ENCODE peak calls at places on chromosomes 16 and 17, in nine cellular contexts. One of them, this sample, is unnamed.

GRCh38 chr16:57577691-57578224 is 35.3 kb downstream of the ADGRG5 start:
- DNase-seq in epithelial cell of esophagus: no peak
- DNase-seq in H7: no peak
- DNase-seq in left ventricle myocardium inferior: no peak
- DNase-seq in RWPE1: no peak
- DNase-seq in neural crest cell: no peak
- DNase-seq in body of pancreas: no peak
- DNase-seq in left cardiac atrium: no peak
- DNase-seq in effector memory CD4-positive, alpha-beta T cell: no peak
- DNase-seq in this sample: no peak

GRCh38 chr16:48542966-48543365 is 67.0 kb downstream of the N4BP1 start:
- DNase-seq in left cardiac atrium: no peak
- DNase-seq in epithelial cell of esophagus: no peak
- DNase-seq in neural crest cell: no peak
- DNase-seq in body of pancreas: no peak
- DNase-seq in left ventricle myocardium inferior: no peak
- DNase-seq in effector memory CD4-positive, alpha-beta T cell: no peak
- DNase-seq in RWPE1: no peak
- DNase-seq in H7: no peak
- DNase-seq in this sample: no peak

GRCh38 chr16:9297437-9298113 is 206.1 kb downstream of the HAPSTR1 start:
- DNase-seq in body of pancreas: peak
- DNase-seq in epithelial cell of esophagus: no peak
- DNase-seq in neural crest cell: peak
- DNase-seq in effector memory CD4-positive, alpha-beta T cell: no peak
- DNase-seq in left cardiac atrium: peak
- DNase-seq in left ventricle myocardium inferior: no peak
- DNase-seq in RWPE1: no peak
- DNase-seq in H7: peak
- DNase-seq in this sample: no peak

GRCh38 chr17:43599835-43600234 is 53.7 kb upstream of the ETV4 start:
- DNase-seq in H7: no peak
- DNase-seq in left ventricle myocardium inferior: no peak
- DNase-seq in epithelial cell of esophagus: peak
- DNase-seq in body of pancreas: no peak
- DNase-seq in neural crest cell: no peak
- DNase-seq in effector memory CD4-positive, alpha-beta T cell: no peak
- DNase-seq in RWPE1: peak
- DNase-seq in left cardiac atrium: no peak
- DNase-seq in this sample: no peak

GRCh38 chr17:65371702-65372101 is 189.7 kb downstream of the AXIN2 start:
- DNase-seq in effector memory CD4-positive, alpha-beta T cell: no peak
- DNase-seq in epithelial cell of esophagus: no peak
- DNase-seq in H7: no peak
- DNase-seq in left ventricle myocardium inferior: peak
- DNase-seq in left cardiac atrium: no peak
- DNase-seq in neural crest cell: no peak
- DNase-seq in body of pancreas: peak
- DNase-seq in RWPE1: no peak
- DNase-seq in this sample: no peak

GRCh38 chr17:42568341-42569111 is 1.6 kb downstream of the MLX start:
- DNase-seq in body of pancreas: no peak
- DNase-seq in H7: peak
- DNase-seq in left ventricle myocardium inferior: no peak
- DNase-seq in left cardiac atrium: no peak
- DNase-seq in effector memory CD4-positive, alpha-beta T cell: no peak
- DNase-seq in RWPE1: no peak
- DNase-seq in epithelial cell of esophagus: no peak
- DNase-seq in neural crest cell: no peak
- DNase-seq in this sample: no peak

GRCh38 chr17:36148559-36149295 is 27.7 kb downstream of the TBC1D3B start:
- DNase-seq in neural crest cell: peak
- DNase-seq in epithelial cell of esophagus: peak
- DNase-seq in RWPE1: peak
- DNase-seq in left ventricle myocardium inferior: peak
- DNase-seq in H7: peak
- DNase-seq in body of pancreas: peak
- DNase-seq in left cardiac atrium: peak
- DNase-seq in effector memory CD4-positive, alpha-beta T cell: peak
- DNase-seq in this sample: no peak

GRCh38 chr16:27222499-27223225 is 19.3 kb downstream of the KDM8 start:
- DNase-seq in epithelial cell of esophagus: no peak
- DNase-seq in effector memory CD4-positive, alpha-beta T cell: no peak
- DNase-seq in H7: no peak
- DNase-seq in neural crest cell: no peak
- DNase-seq in left cardiac atrium: peak
- DNase-seq in left ventricle myocardium inferior: peak
- DNase-seq in RWPE1: no peak
- DNase-seq in body of pancreas: peak
- DNase-seq in this sample: no peak

GRCh38 chr17:43169561-43170139 is 1.4 kb upstream of the NBR1 start:
- DNase-seq in left cardiac atrium: peak
- DNase-seq in neural crest cell: no peak
- DNase-seq in body of pancreas: peak
- DNase-seq in H7: peak
- DNase-seq in left ventricle myocardium inferior: peak
- DNase-seq in RWPE1: peak
- DNase-seq in epithelial cell of esophagus: peak
- DNase-seq in effector memory CD4-positive, alpha-beta T cell: no peak
- DNase-seq in this sample: peak

GRCh38 chr16:3101841-3102470 is 2.9 kb upstream of the ZSCAN10 start:
- DNase-seq in body of pancreas: no peak
- DNase-seq in epithelial cell of esophagus: no peak
- DNase-seq in left ventricle myocardium inferior: peak
- DNase-seq in RWPE1: no peak
- DNase-seq in neural crest cell: no peak
- DNase-seq in H7: peak
- DNase-seq in left cardiac atrium: peak
- DNase-seq in effector memory CD4-positive, alpha-beta T cell: no peak
- DNase-seq in this sample: no peak

GRCh38 chr16:48561960-48562393 is 48.0 kb downstream of the N4BP1 start:
- DNase-seq in left cardiac atrium: no peak
- DNase-seq in H7: no peak
- DNase-seq in RWPE1: no peak
- DNase-seq in body of pancreas: no peak
- DNase-seq in neural crest cell: no peak
- DNase-seq in epithelial cell of esophagus: no peak
- DNase-seq in effector memory CD4-positive, alpha-beta T cell: no peak
- DNase-seq in left ventricle myocardium inferior: no peak
- DNase-seq in this sample: no peak

GRCh38 chr17:71276071-71276470 is 844.7 kb upstream of the SOX9 start:
- DNase-seq in left cardiac atrium: no peak
- DNase-seq in effector memory CD4-positive, alpha-beta T cell: no peak
- DNase-seq in H7: no peak
- DNase-seq in RWPE1: no peak
- DNase-seq in neural crest cell: no peak
- DNase-seq in left ventricle myocardium inferior: no peak
- DNase-seq in epithelial cell of esophagus: peak
- DNase-seq in body of pancreas: no peak
- DNase-seq in this sample: no peak

GRCh38 chr16:67432491-67432890 is 1.6 kb downstream of the HSD11B2 start:
- DNase-seq in RWPE1: no peak
- DNase-seq in body of pancreas: no peak
- DNase-seq in effector memory CD4-positive, alpha-beta T cell: no peak
- DNase-seq in neural crest cell: no peak
- DNase-seq in left cardiac atrium: no peak
- DNase-seq in left ventricle myocardium inferior: no peak
- DNase-seq in H7: peak
- DNase-seq in epithelial cell of esophagus: no peak
- DNase-seq in this sample: no peak

GRCh38 chr16:67170948-67171649 is 761 bp downstream of the NOL3 start:
- DNase-seq in left cardiac atrium: no peak
- DNase-seq in effector memory CD4-positive, alpha-beta T cell: no peak
- DNase-seq in RWPE1: no peak
- DNase-seq in left ventricle myocardium inferior: no peak
- DNase-seq in body of pancreas: no peak
- DNase-seq in H7: no peak
- DNase-seq in neural crest cell: no peak
- DNase-seq in epithelial cell of esophagus: no peak
- DNase-seq in this sample: no peak

GRCh38 chr16:66364117-66364958 is 2.2 kb upstream of the CDH5 start:
- DNase-seq in epithelial cell of esophagus: peak
- DNase-seq in left ventricle myocardium inferior: peak
- DNase-seq in left cardiac atrium: peak
- DNase-seq in effector memory CD4-positive, alpha-beta T cell: no peak
- DNase-seq in body of pancreas: peak
- DNase-seq in H7: peak
- DNase-seq in neural crest cell: no peak
- DNase-seq in RWPE1: no peak
- DNase-seq in this sample: no peak

GRCh38 chr16:77868052-77868451 is 79.7 kb downstream of the VAT1L start:
- DNase-seq in RWPE1: no peak
- DNase-seq in left cardiac atrium: no peak
- DNase-seq in neural crest cell: no peak
- DNase-seq in H7: no peak
- DNase-seq in left ventricle myocardium inferior: no peak
- DNase-seq in effector memory CD4-positive, alpha-beta T cell: no peak
- DNase-seq in body of pancreas: no peak
- DNase-seq in epithelial cell of esophagus: no peak
- DNase-seq in this sample: no peak

GRCh38 chr17:75927286-75927922 is 13.4 kb downstream of the FBF1 start:
- DNase-seq in H7: peak
- DNase-seq in epithelial cell of esophagus: peak
- DNase-seq in left cardiac atrium: no peak
- DNase-seq in neural crest cell: peak
- DNase-seq in body of pancreas: peak
- DNase-seq in effector memory CD4-positive, alpha-beta T cell: no peak
- DNase-seq in left ventricle myocardium inferior: no peak
- DNase-seq in RWPE1: peak
- DNase-seq in this sample: no peak

GRCh38 chr17:75588546-75589016 is 981 bp downstream of the MYO15B start:
- DNase-seq in RWPE1: no peak
- DNase-seq in epithelial cell of esophagus: no peak
- DNase-seq in neural crest cell: peak
- DNase-seq in effector memory CD4-positive, alpha-beta T cell: no peak
- DNase-seq in H7: no peak
- DNase-seq in left cardiac atrium: peak
- DNase-seq in body of pancreas: peak
- DNase-seq in left ventricle myocardium inferior: no peak
- DNase-seq in this sample: no peak

GRCh38 chr17:50631195-50631907 is 3.3 kb upstream of the ABCC3 start:
- DNase-seq in left cardiac atrium: no peak
- DNase-seq in RWPE1: no peak
- DNase-seq in effector memory CD4-positive, alpha-beta T cell: no peak
- DNase-seq in body of pancreas: no peak
- DNase-seq in neural crest cell: no peak
- DNase-seq in left ventricle myocardium inferior: no peak
- DNase-seq in epithelial cell of esophagus: no peak
- DNase-seq in H7: no peak
- DNase-seq in this sample: no peak

GRCh38 chr17:82963104-82963950 is 116.1 kb upstream of the METRNL start:
- DNase-seq in effector memory CD4-positive, alpha-beta T cell: no peak
- DNase-seq in neural crest cell: peak
- DNase-seq in body of pancreas: peak
- DNase-seq in left ventricle myocardium inferior: peak
- DNase-seq in left cardiac atrium: peak
- DNase-seq in epithelial cell of esophagus: peak
- DNase-seq in RWPE1: peak
- DNase-seq in H7: peak
- DNase-seq in this sample: no peak

GRCh38 chr17:44982113-44982702 is 14.1 kb upstream of the C1QL1 start:
- DNase-seq in left ventricle myocardium inferior: no peak
- DNase-seq in neural crest cell: no peak
- DNase-seq in H7: no peak
- DNase-seq in left cardiac atrium: no peak
- DNase-seq in body of pancreas: no peak
- DNase-seq in epithelial cell of esophagus: no peak
- DNase-seq in effector memory CD4-positive, alpha-beta T cell: no peak
- DNase-seq in RWPE1: no peak
- DNase-seq in this sample: no peak

GRCh38 chr17:44779211-44780025 is 20.6 kb downstream of the ADAM11 start:
- DNase-seq in left cardiac atrium: peak
- DNase-seq in neural crest cell: peak
- DNase-seq in body of pancreas: peak
- DNase-seq in RWPE1: peak
- DNase-seq in effector memory CD4-positive, alpha-beta T cell: peak
- DNase-seq in left ventricle myocardium inferior: peak
- DNase-seq in epithelial cell of esophagus: peak
- DNase-seq in H7: peak
- DNase-seq in this sample: peak

GRCh38 chr16:72474511-72475123 is 302.7 kb upstream of the PMFBP1 start:
- DNase-seq in effector memory CD4-positive, alpha-beta T cell: no peak
- DNase-seq in left ventricle myocardium inferior: no peak
- DNase-seq in RWPE1: no peak
- DNase-seq in neural crest cell: no peak
- DNase-seq in left cardiac atrium: no peak
- DNase-seq in H7: no peak
- DNase-seq in body of pancreas: no peak
- DNase-seq in epithelial cell of esophagus: peak
- DNase-seq in this sample: no peak

GRCh38 chr16:48538746-48539484 is 71.1 kb downstream of the N4BP1 start:
- DNase-seq in body of pancreas: peak
- DNase-seq in neural crest cell: no peak
- DNase-seq in epithelial cell of esophagus: no peak
- DNase-seq in RWPE1: no peak
- DNase-seq in left ventricle myocardium inferior: no peak
- DNase-seq in effector memory CD4-positive, alpha-beta T cell: no peak
- DNase-seq in H7: peak
- DNase-seq in left cardiac atrium: no peak
- DNase-seq in this sample: no peak

GRCh38 chr17:78163881-78164747 is 4.3 kb upstream of the SYNGR2 start:
- DNase-seq in H7: no peak
- DNase-seq in body of pancreas: peak
- DNase-seq in effector memory CD4-positive, alpha-beta T cell: no peak
- DNase-seq in RWPE1: no peak
- DNase-seq in epithelial cell of esophagus: no peak
- DNase-seq in left cardiac atrium: no peak
- DNase-seq in neural crest cell: no peak
- DNase-seq in left ventricle myocardium inferior: no peak
- DNase-seq in this sample: no peak

GRCh38 chr16:66800856-66801255 is 528 bp downstream of the TERB1 start:
- DNase-seq in body of pancreas: no peak
- DNase-seq in epithelial cell of esophagus: no peak
- DNase-seq in neural crest cell: no peak
- DNase-seq in left cardiac atrium: peak
- DNase-seq in RWPE1: no peak
- DNase-seq in effector memory CD4-positive, alpha-beta T cell: no peak
- DNase-seq in left ventricle myocardium inferior: no peak
- DNase-seq in H7: peak
- DNase-seq in this sample: no peak

GRCh38 chr17:66353937-66354401 is 51.6 kb downstream of the PRKCA start:
- DNase-seq in RWPE1: no peak
- DNase-seq in body of pancreas: no peak
- DNase-seq in epithelial cell of esophagus: no peak
- DNase-seq in H7: no peak
- DNase-seq in left cardiac atrium: no peak
- DNase-seq in left ventricle myocardium inferior: no peak
- DNase-seq in neural crest cell: no peak
- DNase-seq in effector memory CD4-positive, alpha-beta T cell: no peak
- DNase-seq in this sample: no peak

GRCh38 chr17:59666235-59666634 is 41.0 kb downstream of the PTRH2 start:
- DNase-seq in H7: no peak
- DNase-seq in neural crest cell: no peak
- DNase-seq in left cardiac atrium: no peak
- DNase-seq in left ventricle myocardium inferior: no peak
- DNase-seq in RWPE1: no peak
- DNase-seq in body of pancreas: no peak
- DNase-seq in epithelial cell of esophagus: peak
- DNase-seq in effector memory CD4-positive, alpha-beta T cell: no peak
- DNase-seq in this sample: no peak

GRCh38 chr16:1712791-1713261 is 6.8 kb downstream of the MAPK8IP3 start:
- DNase-seq in RWPE1: no peak
- DNase-seq in epithelial cell of esophagus: no peak
- DNase-seq in H7: peak
- DNase-seq in effector memory CD4-positive, alpha-beta T cell: no peak
- DNase-seq in left cardiac atrium: no peak
- DNase-seq in neural crest cell: no peak
- DNase-seq in body of pancreas: no peak
- DNase-seq in left ventricle myocardium inferior: no peak
- DNase-seq in this sample: no peak

GRCh38 chr17:79082311-79083190 is 7.9 kb downstream of the ENGASE start:
- DNase-seq in effector memory CD4-positive, alpha-beta T cell: peak
- DNase-seq in left cardiac atrium: peak
- DNase-seq in neural crest cell: peak
- DNase-seq in epithelial cell of esophagus: peak
- DNase-seq in body of pancreas: peak
- DNase-seq in RWPE1: peak
- DNase-seq in left ventricle myocardium inferior: peak
- DNase-seq in H7: peak
- DNase-seq in this sample: no peak

GRCh38 chr17:74923538-74924249 is 379 bp upstream of the OTOP2 start:
- DNase-seq in effector memory CD4-positive, alpha-beta T cell: peak
- DNase-seq in H7: peak
- DNase-seq in left ventricle myocardium inferior: peak
- DNase-seq in neural crest cell: peak
- DNase-seq in epithelial cell of esophagus: peak
- DNase-seq in left cardiac atrium: peak
- DNase-seq in RWPE1: peak
- DNase-seq in body of pancreas: peak
- DNase-seq in this sample: peak

This sample was measured in T-helper 22 cell.